ENCODE peak calls at places on chromosomes 6 and 20, in six cellular contexts. D is Panc1, H is fibroblast of lung, R is breast epithelium, L is astrocyte of the cerebellum, B is cardiac fibroblast. C is an unnamed sample.

GRCh38 chr20:37670426-37670825 is 23.4 kb upstream of the CTNNBL1 start:
- DNase-seq in D (no peak), H (peak), R (no peak), L (no peak), B (no peak), C (no peak)

GRCh38 chr6:55545791-55546190 is 33.2 kb downstream of the HMGCLL1 start:
- DNase-seq in D (no peak), H (no peak), R (no peak), L (no peak), B (no peak), C (no peak)

GRCh38 chr20:19271879-19272651 is 59.6 kb downstream of the SLC24A3 start:
- DNase-seq in D (no peak), H (no peak), R (no peak), L (no peak), B (no peak), C (no peak)

GRCh38 chr6:41374618-41375590 is 39.5 kb downstream of the NCR2 start:
- DNase-seq in D (no peak), H (no peak), R (no peak), L (no peak), B (no peak), C (no peak)

GRCh38 chr20:36575066-36575743 is 1.8 kb downstream of the TGIF2 start:
- DNase-seq in D (no peak), H (peak), R (peak), L (peak), B (peak), C (no peak)

GRCh38 chr6:52361945-52362442 is at the start of gene PAQR8:
- DNase-seq in D (no peak), H (peak), R (peak), L (no peak), B (peak), C (no peak)

GRCh38 chr20:38156888-38157634 is 8.0 kb downstream of the TGM2 start:
- DNase-seq in D (no peak), H (peak), R (no peak), L (no peak), B (no peak), C (no peak)

GRCh38 chr6:148990427-148990826 is 243.6 kb downstream of the UST start:
- DNase-seq in D (no peak), H (no peak), R (no peak), L (no peak), B (no peak), C (no peak)

GRCh38 chr6:53796791-53797190 is 2.0 kb downstream of the LRRC1 start:
- DNase-seq in D (no peak), H (peak), R (no peak), L (no peak), B (no peak), C (no peak)

GRCh38 chr20:20370087-20370575 is 2.2 kb downstream of the INSM1 start:
- DNase-seq in D (no peak), H (no peak), R (no peak), L (no peak), B (no peak), C (no peak)

GRCh38 chr20:56091635-56092180 is 86.4 kb upstream of the CBLN4 start:
- DNase-seq in D (no peak), H (no peak), R (no peak), L (no peak), B (no peak), C (peak)

GRCh38 chr6:137122612-137123011 is 50.8 kb downstream of the IL22RA2 start:
- DNase-seq in D (no peak), H (no peak), R (no peak), L (no peak), B (no peak), C (no peak)

GRCh38 chr6:75350156-75350555 is 65.6 kb upstream of the TMEM30A start:
- DNase-seq in D (no peak), H (no peak), R (no peak), L (no peak), B (no peak), C (no peak)
- H3K4me3 ChIP-seq in D (no peak), H (no peak), R (no peak), L (no peak), B (no peak), C (no peak)

GRCh38 chr6:97656706-97657350 is 373.8 kb upstream of the MMS22L start:
- DNase-seq in D (no peak), H (no peak), R (no peak), L (no peak), B (no peak), C (no peak)
- TF ChIP-seq CTCF in D (no peak), H (no peak), R (no peak), L (no peak), B (no peak), C (no peak)

GRCh38 chr20:43461894-43462293 is 4.2 kb downstream of the SRSF6 start:
- DNase-seq in D (no peak), H (no peak), R (no peak), L (no peak), B (no peak), C (no peak)
- H3K4me3 ChIP-seq in D (no peak), H (no peak), R (no peak), L (no peak), B (no peak), C (no peak)

DNA sequence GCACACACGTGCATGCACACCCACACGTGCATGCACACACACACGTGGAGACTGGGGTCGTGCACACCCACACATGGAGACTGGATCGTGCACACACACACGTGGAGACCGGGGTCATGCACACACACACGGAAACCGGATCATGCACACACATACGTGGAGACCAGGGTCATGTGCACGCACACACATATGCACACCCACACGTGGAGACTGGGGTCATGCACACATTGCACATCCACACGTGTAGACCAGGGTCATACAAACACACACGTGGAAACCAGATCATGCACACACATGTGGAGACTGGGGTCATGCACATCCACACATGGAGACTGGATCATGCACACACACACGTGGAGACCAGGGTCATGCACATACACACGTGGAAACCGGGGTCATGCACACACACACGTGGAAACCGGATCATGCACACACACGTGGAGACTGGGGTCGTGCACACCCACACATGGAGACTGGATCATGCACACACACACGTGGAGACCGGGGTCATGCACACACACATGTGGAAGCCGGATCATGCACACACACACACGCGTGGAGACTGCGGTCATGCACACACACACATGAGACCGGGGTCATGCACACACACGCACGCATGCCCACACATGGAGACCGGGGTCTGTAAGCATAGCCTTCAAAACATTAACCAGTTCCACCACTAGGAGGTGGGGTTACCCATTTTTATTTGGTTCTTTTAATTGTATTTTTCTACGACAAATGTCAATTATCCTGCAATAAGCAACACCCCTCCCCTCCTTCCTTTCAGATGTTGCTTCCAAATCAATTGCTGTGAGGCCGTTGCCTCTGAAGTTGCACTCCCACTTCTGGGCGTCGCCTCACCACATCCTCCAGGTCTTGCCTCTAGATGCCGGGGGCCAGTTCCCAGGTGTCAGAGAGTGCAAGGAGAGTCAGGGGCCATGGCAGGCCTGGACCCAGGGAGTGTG is 95.8 kb downstream of the TMEM242 start:
- DNase-seq in D (no peak), H (no peak), R (no peak), L (no peak), B (no peak), C (no peak)
- TF ChIP-seq CTCF in D (peak), H (peak), R (no peak), L (peak), B (peak), C (no peak)

DNA sequence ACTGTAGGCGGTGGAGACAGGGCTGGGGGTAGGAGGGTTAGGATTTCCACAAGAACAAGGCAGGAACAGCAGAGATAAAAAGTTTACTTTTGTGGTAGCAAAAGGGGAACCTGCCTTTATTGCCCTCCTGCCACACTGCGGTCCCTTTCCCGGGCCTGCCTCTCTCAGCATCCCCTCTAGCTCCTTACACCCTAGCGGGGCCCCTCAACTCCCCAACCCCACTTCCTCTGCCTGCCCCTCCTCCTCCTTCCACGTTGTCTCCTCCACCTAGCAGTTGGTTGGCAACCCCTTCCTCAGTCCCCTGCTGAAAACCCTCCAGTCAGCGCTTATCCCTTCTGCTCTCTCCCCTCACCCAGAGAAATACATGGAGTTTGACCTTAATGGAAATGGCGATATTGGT is 714 bp downstream of the AIF1 start:
- DNase-seq in D (no peak), H (no peak), R (no peak), L (no peak), B (no peak), C (no peak)
- H3K4me3 ChIP-seq in D (no peak), H (no peak), R (peak), L (no peak), B (no peak), C (no peak)

DNA sequence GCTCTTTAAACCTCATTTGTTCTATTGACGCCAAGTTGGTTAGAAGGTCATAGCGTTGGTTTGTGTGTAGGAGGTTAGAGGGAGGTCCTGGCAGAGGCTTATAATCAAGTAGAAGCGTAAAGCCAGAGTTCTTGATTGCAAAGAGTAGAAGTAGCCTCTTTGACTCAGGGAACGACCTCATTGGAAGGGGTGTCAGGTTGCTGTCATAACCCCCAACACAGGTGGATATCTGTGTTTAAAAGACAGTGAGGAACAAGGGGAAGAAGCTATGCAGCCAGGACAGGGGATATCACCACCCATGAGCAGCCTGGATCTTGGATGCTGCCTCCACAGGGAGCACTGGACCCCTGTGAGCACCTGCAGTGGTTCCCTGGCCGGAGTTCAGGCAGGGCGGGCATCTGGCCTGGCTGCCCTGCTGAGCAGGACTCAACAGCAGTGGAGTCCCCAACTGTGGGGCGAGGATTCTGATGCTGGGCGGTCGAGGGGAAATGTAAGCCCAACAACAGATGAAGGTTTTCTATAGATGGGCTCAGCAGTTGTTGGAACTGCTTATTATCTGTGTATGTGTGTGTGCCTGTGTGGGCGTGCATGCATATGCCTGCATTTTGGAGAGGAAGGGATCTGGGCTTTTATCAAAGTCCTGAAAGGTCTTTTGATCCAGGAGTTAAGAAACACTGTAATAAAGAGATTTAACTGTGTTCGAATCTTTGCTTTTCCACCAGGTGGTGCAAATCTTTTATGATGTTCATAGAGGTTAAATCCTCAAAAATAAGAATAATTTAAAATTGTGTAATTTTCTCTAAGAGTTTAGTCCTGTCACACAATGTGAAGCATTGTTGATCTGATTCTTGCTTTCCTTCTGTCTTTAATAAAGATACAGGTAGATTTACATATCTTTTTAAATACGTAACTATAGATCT is 27.7 kb downstream of the HIVEP1 start:
- DNase-seq in D (no peak), H (no peak), R (no peak), L (no peak), B (no peak), C (no peak)
- TF ChIP-seq CTCF in D (peak), H (no peak), R (no peak), L (peak), B (no peak), C (no peak)

C was measured in kidney epithelial cell.